ENCODE peak calls at places on chromosomes 6 and 20, in seven cellular contexts. L is astrocyte of the cerebellum, Y is fibroblast of mammary gland, U is GM23338, P is WERI-Rb-1, M is dorsolateral prefrontal cortex, D is mammary epithelial cell. I is an unnamed sample.

GRCh38 chr20:38649275-38649891 is 47.8 kb downstream of the ARHGAP40 start:
- DNase-seq in P (peak), U (peak), L (no peak), M (peak), D (no peak), Y (peak), I (no peak)

GRCh38 chr6:6751615-6752014 is 163.1 kb downstream of the LY86 start:
- DNase-seq in Y (peak), P (peak), D (no peak), U (no peak), M (no peak), L (no peak), I (peak)

GRCh38 chr6:141874930-141875602 is 257.7 kb upstream of the GJE1 start:
- DNase-seq in D (no peak), L (no peak), M (no peak), P (no peak), Y (peak), U (no peak), I (no peak)

GRCh38 chr6:90914312-90914711 is 327.4 kb upstream of the MAP3K7 start:
- DNase-seq in U (no peak), L (no peak), P (peak), Y (no peak), D (no peak), M (no peak), I (no peak)

GRCh38 chr20:52105573-52106422 is 85.8 kb downstream of the ZFP64 start:
- DNase-seq in Y (peak), M (peak), D (peak), L (no peak), U (peak), P (no peak), I (peak)

GRCh38 chr6:3786131-3786530 is 34.6 kb upstream of the PXDC1 start:
- DNase-seq in U (no peak), L (no peak), Y (peak), P (no peak), D (no peak), M (no peak), I (no peak)

GRCh38 chr20:45933231-45934045 is 1.0 kb upstream of the PCIF1 start:
- DNase-seq in U (peak), Y (peak), D (peak), P (peak), M (peak), L (peak), I (peak)

GRCh38 chr20:16028923-16029322 is 544.3 kb downstream of the KIF16B start:
- DNase-seq in D (no peak), P (peak), Y (no peak), M (no peak), L (no peak), U (no peak), I (no peak)

GRCh38 chr6:139303176-139303575 is 11.4 kb upstream of the TXLNB start:
- DNase-seq in L (no peak), M (no peak), U (no peak), P (no peak), Y (no peak), D (no peak), I (no peak)

GRCh38 chr6:45697605-45698004 is 318.1 kb downstream of the CLIC5 start:
- DNase-seq in P (no peak), U (no peak), M (no peak), D (peak), Y (peak), L (peak), I (no peak)

GRCh38 chr20:16472045-16472872 is 101.0 kb downstream of the KIF16B start:
- DNase-seq in U (no peak), P (no peak), Y (no peak), M (no peak), D (peak), L (no peak), I (no peak)

GRCh38 chr6:84453499-84453898 is 226.1 kb upstream of the CEP162 start:
- DNase-seq in L (no peak), U (no peak), Y (peak), P (no peak), M (no peak), D (no peak), I (no peak)

GRCh38 chr20:58429303-58429702 is 40.3 kb downstream of the VAPB start:
- DNase-seq in L (no peak), M (no peak), P (no peak), Y (no peak), U (no peak), D (no peak), I (no peak)

GRCh38 chr6:159169557-159170332 is 545 bp downstream of the FNDC1 start:
- DNase-seq in L (peak), D (peak), P (peak), Y (peak), U (peak), M (no peak), I (peak)

GRCh38 chr6:88263591-88263990 is 97.4 kb upstream of the CNR1 start:
- DNase-seq in D (no peak), Y (peak), P (no peak), U (peak), L (no peak), M (no peak), I (no peak)

GRCh38 chr6:110809792-110810191 is 5.5 kb downstream of the CDK19 start:
- DNase-seq in U (no peak), Y (no peak), P (no peak), L (no peak), D (no peak), M (no peak), I (no peak)

GRCh38 chr20:2084703-2085102 is 16.9 kb upstream of the STK35 start:
- DNase-seq in M (no peak), P (no peak), U (no peak), Y (no peak), L (no peak), D (peak), I (no peak)

GRCh38 chr20:44770480-44771171 is 25.0 kb downstream of the KCNK15 start:
- DNase-seq in P (no peak), M (no peak), D (no peak), L (no peak), Y (no peak), U (no peak), I (no peak)

GRCh38 chr6:130303436-130303835 is 62.4 kb upstream of the TMEM200A start:
- DNase-seq in Y (peak), U (no peak), P (no peak), L (peak), M (no peak), D (no peak), I (no peak)

GRCh38 chr20:50928469-50928868 is 2.8 kb downstream of the ADNP start:
- DNase-seq in U (no peak), L (no peak), Y (no peak), P (no peak), M (no peak), D (no peak), I (no peak)

GRCh38 chr6:13486679-13487121 is 700 bp downstream of the GFOD1 start:
- DNase-seq in Y (peak), U (peak), P (peak), M (peak), D (peak), L (no peak), I (peak)

GRCh38 chr6:46491201-46491788 is at the start of gene RCAN2:
- DNase-seq in L (no peak), D (peak), Y (peak), P (peak), U (peak), M (peak), I (peak)

GRCh38 chr6:9197726-9198125 is 762.4 kb upstream of the SLC35B3 start:
- DNase-seq in M (no peak), Y (no peak), L (no peak), P (no peak), U (no peak), D (peak), I (no peak)

GRCh38 chr20:62529916-62530642 is 54.3 kb upstream of the GATA5 start:
- DNase-seq in Y (no peak), U (no peak), P (no peak), M (no peak), D (no peak), L (no peak), I (no peak)

GRCh38 chr6:152380993-152381898 is 255.9 kb downstream of the SYNE1 start:
- DNase-seq in M (peak), P (peak), Y (peak), D (peak), L (peak), U (no peak), I (peak)

GRCh38 chr6:11613336-11613735 is 75.8 kb downstream of the TMEM170B start:
- DNase-seq in Y (no peak), L (no peak), M (no peak), D (no peak), U (no peak), P (no peak), I (no peak)

GRCh38 chr6:138290563-138290962 is 72.3 kb upstream of the PBOV1 start:
- DNase-seq in M (no peak), P (no peak), U (no peak), D (no peak), L (no peak), Y (no peak), I (no peak)

GRCh38 chr6:134851548-134851947 is 98.4 kb downstream of the ALDH8A1 start:
- DNase-seq in D (no peak), U (no peak), M (no peak), L (no peak), Y (no peak), P (no peak), I (no peak)

GRCh38 chr6:134850906-134851305 is 99.0 kb downstream of the ALDH8A1 start:
- DNase-seq in P (no peak), U (peak), L (peak), Y (peak), M (no peak), D (no peak), I (no peak)

GRCh38 chr6:134848076-134848475 is 101.8 kb downstream of the ALDH8A1 start:
- DNase-seq in U (no peak), D (no peak), L (no peak), M (no peak), P (no peak), Y (no peak), I (peak)

GRCh38 chr6:134846865-134847264 is 103.0 kb downstream of the ALDH8A1 start:
- DNase-seq in L (no peak), Y (no peak), P (no peak), D (peak), M (no peak), U (no peak), I (no peak)

DNA sequence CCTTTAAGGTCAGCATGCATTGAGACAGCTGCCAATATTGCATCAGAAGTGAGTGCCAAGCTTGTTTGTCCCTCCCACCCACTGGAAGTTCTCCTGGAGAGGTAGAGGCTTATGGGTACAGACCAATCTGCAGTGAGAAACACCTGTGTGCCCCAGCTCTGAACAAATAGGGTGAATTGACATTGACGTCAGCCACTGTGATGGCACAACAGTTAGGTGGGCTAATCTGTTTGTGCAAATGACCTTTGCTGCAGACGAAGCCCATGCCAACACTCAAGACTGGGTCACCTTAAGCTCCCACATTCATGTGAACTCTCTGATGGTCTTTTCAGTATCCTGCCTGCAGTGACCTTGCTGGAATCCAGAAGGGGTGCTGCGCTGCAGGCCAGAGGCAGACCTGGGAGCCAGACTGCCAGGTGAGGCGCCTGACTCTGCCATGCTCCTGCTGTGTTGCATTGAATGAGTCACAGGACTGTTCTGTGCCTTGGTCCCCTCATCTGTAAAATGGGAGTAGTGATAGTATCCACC is 99.9 kb downstream of the ALDH8A1 start:
- DNase-seq in P (no peak), U (no peak), M (no peak), L (no peak), Y (no peak), D (no peak), I (no peak)
- H3K4me3 ChIP-seq in P (no peak), U (no peak), M (no peak), L (no peak), Y (no peak), D (no peak), I (no peak)

GRCh38 chr6:69155467-69155866 is 520.4 kb downstream of the ADGRB3 start:
- DNase-seq in U (no peak), L (no peak), M (no peak), P (no peak), D (no peak), Y (no peak), I (no peak)
- TF ChIP-seq CTCF in U (peak), L (no peak), M (no peak), P (no peak), D (no peak), Y (no peak), I (no peak)

GRCh38 chr6:167795874-167796667 is 30.6 kb upstream of the AFDN start:
- DNase-seq in Y (no peak), D (no peak), M (peak), P (no peak), U (peak), L (no peak), I (peak)
- H3K4me3 ChIP-seq in Y (no peak), D (no peak), M (peak), P (no peak), U (no peak), L (no peak), I (no peak)

DNA sequence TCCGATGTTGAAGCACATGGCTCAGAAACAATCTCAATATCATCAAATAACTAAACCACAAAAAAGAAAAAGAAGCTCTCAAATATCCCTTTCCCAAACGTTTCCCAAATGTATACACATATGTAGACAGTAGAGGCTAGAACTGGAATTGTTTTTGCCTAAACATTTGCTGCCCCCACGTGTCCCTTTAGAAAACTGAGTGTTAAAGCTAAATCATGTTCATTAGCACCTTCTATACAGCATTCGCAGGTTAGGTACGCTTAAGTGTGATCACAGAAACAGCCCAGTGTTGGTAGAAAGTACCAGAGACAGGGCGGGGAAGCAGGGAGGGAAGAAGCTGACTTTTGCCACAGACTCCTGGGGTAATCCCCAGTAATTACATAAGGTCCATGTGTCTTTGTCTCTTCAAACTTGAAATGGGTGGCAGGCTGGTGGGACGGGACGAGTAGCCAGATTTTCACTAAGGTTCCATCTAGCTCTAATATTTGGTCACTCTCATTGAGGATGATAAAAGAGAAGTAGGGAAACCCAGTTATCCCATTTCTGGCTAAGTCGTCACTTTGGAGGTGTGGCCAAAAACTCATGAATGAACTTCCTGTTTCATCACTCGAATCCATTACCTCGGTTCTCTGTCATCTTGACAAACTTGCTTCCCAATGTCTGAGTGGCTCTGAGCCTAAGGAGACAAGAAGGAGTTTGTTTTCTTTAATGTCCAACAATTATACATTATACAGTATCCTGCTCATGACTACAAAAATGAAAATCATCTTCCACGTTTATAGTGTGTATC is 15.0 kb upstream of the TFAP2A start:
- DNase-seq in U (peak), P (peak), D (peak), L (peak), M (no peak), Y (peak), I (peak)
- TF ChIP-seq CTCF in U (peak), P (peak), D (peak), L (peak), M (peak), Y (peak), I (no peak)

I was measured in mucosa of descending colon.